ENCODE peak calls at places on chromosomes 16 and 17, in five cellular contexts. N is neuronal stem cell, L is DND-41, Q is prostate gland, T is left ventricle myocardium inferior. G is an unnamed sample.

GRCh38 chr16:72862090-72862489 is 185.8 kb downstream of the ZFHX3 start:
- DNase-seq in N (no peak), L (no peak), Q (no peak), T (no peak), G (no peak)

GRCh38 chr16:5415123-5415522 is 317.5 kb upstream of the EEF2KMT start:
- DNase-seq in N (no peak), L (no peak), Q (no peak), T (no peak), G (no peak)

GRCh38 chr16:56933266-56933619 is 1.3 kb downstream of the HERPUD1 start:
- DNase-seq in N (no peak), L (no peak), Q (no peak), T (no peak), G (no peak)

GRCh38 chr16:4411684-4412083 is 4.7 kb downstream of the CORO7 start:
- DNase-seq in N (no peak), L (no peak), Q (no peak), T (peak; percentile 83), G (no peak)

GRCh38 chr16:70480127-70481105 is 26.0 kb downstream of the FCSK start:
- DNase-seq in N (no peak), L (no peak), Q (no peak), T (no peak), G (no peak)

GRCh38 chr16:54933281-54934150 is 2.9 kb downstream of the IRX5 start:
- DNase-seq in N (peak; percentile 48), L (no peak), Q (no peak), T (no peak), G (no peak)

GRCh38 chr16:23711785-23712184 is 1.2 kb downstream of the ERN2 start:
- DNase-seq in N (no peak), L (no peak), Q (no peak), T (no peak), G (no peak)

GRCh38 chr17:55318081-55318480 is 53.3 kb downstream of the HLF start:
- DNase-seq in N (no peak), L (no peak), Q (no peak), T (no peak), G (no peak)

GRCh38 chr17:34254146-34254545 is 939 bp upstream of the CCL2 start:
- DNase-seq in N (no peak), L (no peak), Q (no peak), T (no peak), G (no peak)

GRCh38 chr16:84820771-84821170 is 986 bp downstream of the CRISPLD2 start:
- DNase-seq in N (no peak), L (no peak), Q (no peak), T (no peak), G (no peak)

GRCh38 chr16:69613283-69614154 is 47.8 kb downstream of the NFAT5 start:
- DNase-seq in N (no peak), L (no peak), Q (peak; percentile 49), T (no peak), G (no peak)

GRCh38 chr17:42632949-42633444 is 23.5 kb downstream of the TUBG1 start:
- DNase-seq in N (no peak), L (no peak), Q (no peak), T (no peak), G (no peak)

GRCh38 chr16:77437859-77438258 is 3.0 kb upstream of the ADAMTS18 start:
- DNase-seq in N (no peak), L (no peak), Q (no peak), T (no peak), G (no peak)

GRCh38 chr17:2406903-2407790 is 6.3 kb upstream of the MNT start:
- DNase-seq in N (no peak), L (no peak), Q (no peak), T (peak; percentile 58), G (peak; percentile 45)

GRCh38 chr17:74442670-74443515 is 11.0 kb downstream of the GPRC5C start:
- DNase-seq in N (no peak), L (no peak), Q (peak; percentile 88), T (peak; percentile 94), G (no peak)

GRCh38 chr17:47604268-47604927 is 45.3 kb upstream of the KPNB1 start:
- DNase-seq in N (no peak), L (no peak), Q (no peak), T (peak; percentile 29), G (no peak)

GRCh38 chr16:27347930-27348685 is 34.3 kb downstream of the IL4R start:
- DNase-seq in N (no peak), L (no peak), Q (no peak), T (no peak), G (no peak)

GRCh38 chr17:47946929-47947397 is 5.6 kb downstream of the PNPO start:
- DNase-seq in N (peak; percentile 56), L (peak; percentile 73), Q (peak; percentile 91), T (peak; percentile 66), G (peak; percentile 41)

GRCh38 chr17:37088459-37088858 is 139.7 kb downstream of the AATF start:
- DNase-seq in N (no peak), L (no peak), Q (peak; percentile 10), T (no peak), G (peak; percentile 4)

GRCh38 chr16:67215690-67216089 is 11.2 kb upstream of the TMEM208 start:
- DNase-seq in N (no peak), L (no peak), Q (no peak), T (no peak), G (no peak)

GRCh38 chr17:48236681-48237134 is 129.1 kb downstream of the SNX11 start:
- DNase-seq in N (no peak), L (no peak), Q (no peak), T (no peak), G (no peak)

GRCh38 chr17:21042434-21043295 is at the start of gene USP22:
- DNase-seq in N (peak; percentile 96), L (no peak), Q (peak; percentile 13), T (no peak), G (no peak)

GRCh38 chr17:78416791-78417530 is 38.5 kb downstream of the PGS1 start:
- DNase-seq in N (no peak), L (no peak), Q (no peak), T (no peak), G (no peak)

GRCh38 chr16:28563218-28563617 is 9.5 kb downstream of the SGF29 start:
- DNase-seq in N (no peak), L (no peak), Q (no peak), T (no peak), G (no peak)

GRCh38 chr16:58451945-58452401 is 48.0 kb upstream of the NDRG4 start:
- DNase-seq in N (no peak), L (no peak), Q (no peak), T (no peak), G (no peak)

GRCh38 chr17:63950940-63951907 is 19.1 kb upstream of the CD79B start:
- DNase-seq in N (no peak), L (no peak), Q (peak; percentile 44), T (no peak), G (no peak)

GRCh38 chr16:26930776-26931175 is 136.0 kb upstream of the C16orf82 start:
- DNase-seq in N (no peak), L (no peak), Q (no peak), T (no peak), G (no peak)

GRCh38 chr16:50114357-50115129 is 38.6 kb upstream of the TENT4B start:
- DNase-seq in N (no peak), L (no peak), Q (no peak), T (no peak), G (no peak)

GRCh38 chr17:55341432-55341831 is 76.7 kb downstream of the HLF start:
- DNase-seq in N (no peak), L (no peak), Q (no peak), T (no peak), G (no peak)

GRCh38 chr17:75557075-75557851 is 30.3 kb upstream of the MYO15B start:
- DNase-seq in N (no peak), L (no peak), Q (peak; percentile 44), T (no peak), G (no peak)
- H3K27ac ChIP-seq in N (no peak overlapping the region), L (no peak overlapping the region), Q (peak overlapping the region; percentile 29), T (no peak overlapping the region), G (no peak overlapping the region)

DNA sequence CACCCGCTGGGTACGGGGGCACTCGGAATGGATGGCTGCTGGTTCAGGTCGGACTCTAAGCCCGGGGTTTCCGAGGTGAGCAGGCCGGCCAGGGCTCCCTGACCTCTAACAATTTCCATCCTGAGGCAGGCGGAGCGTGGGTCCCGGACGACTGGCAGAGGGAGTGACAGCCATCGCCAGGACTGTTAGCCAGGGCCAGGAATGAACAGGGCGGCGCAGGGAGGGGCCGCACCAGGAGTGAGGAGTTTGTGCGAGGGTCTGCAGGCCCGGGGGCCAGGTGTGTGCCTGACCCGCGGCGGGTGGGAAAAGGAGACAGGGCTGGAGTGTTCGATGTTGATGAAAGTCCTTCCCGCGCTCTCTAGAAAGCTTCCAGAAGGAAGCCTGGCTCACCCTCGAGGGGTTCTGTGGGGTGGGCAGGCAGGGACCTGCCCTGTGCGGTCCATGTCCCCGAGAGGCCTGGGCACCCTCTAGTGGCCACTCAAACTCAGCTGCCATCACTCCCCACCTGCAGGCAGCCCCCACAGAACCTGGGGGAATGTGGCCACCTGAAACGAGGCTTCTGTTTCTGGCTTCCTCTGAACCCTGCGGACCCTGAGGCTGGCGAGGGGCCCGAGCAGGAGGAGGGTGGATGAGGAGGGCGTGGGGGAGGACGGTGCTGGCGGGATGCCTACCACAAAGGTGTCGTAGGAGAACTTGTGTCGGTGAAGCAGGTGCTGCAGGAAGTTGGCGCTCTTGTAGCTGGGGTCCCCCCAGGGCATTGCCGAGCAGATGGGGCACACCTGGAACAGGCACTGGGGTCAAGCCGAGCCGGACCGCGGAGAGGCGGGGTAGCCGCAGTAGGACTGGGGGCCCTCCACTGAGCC is 8.1 kb downstream of the RNF166 start:
- DNase-seq in N (no peak), L (no peak), Q (no peak), T (no peak), G (peak; percentile 37)
- H3K4me1 ChIP-seq in N (no peaks in the 10 kb centered on the region), L (peaks cover 32% of the 10 kb centered on the region), Q (no peaks in the 10 kb centered on the region), T (peaks cover 36% of the 10 kb centered on the region), G (peaks cover 18% of the 10 kb centered on the region)

GRCh38 chr16:89071686-89072182 is 21.9 kb upstream of the ACSF3 start:
- DNase-seq in N (no peak), L (no peak), Q (no peak), T (no peak), G (no peak)
- H3K9me3 ChIP-seq in N (peaks cover 4% of the 10 kb centered on the region), L (peaks cover 23% of the 10 kb centered on the region), Q (no peaks in the 10 kb centered on the region), T (no peaks in the 10 kb centered on the region), G (no peaks in the 10 kb centered on the region)

GRCh38 chr16:87178177-87178863 is 138.9 kb downstream of the C16orf95 start:
- DNase-seq in N (no peak), L (no peak), Q (no peak), T (no peak), G (no peak)
- H3K27ac ChIP-seq in N (no peak overlapping the region), L (no peak overlapping the region), Q (no peak overlapping the region), T (no peak overlapping the region), G (no peak overlapping the region)

DNA sequence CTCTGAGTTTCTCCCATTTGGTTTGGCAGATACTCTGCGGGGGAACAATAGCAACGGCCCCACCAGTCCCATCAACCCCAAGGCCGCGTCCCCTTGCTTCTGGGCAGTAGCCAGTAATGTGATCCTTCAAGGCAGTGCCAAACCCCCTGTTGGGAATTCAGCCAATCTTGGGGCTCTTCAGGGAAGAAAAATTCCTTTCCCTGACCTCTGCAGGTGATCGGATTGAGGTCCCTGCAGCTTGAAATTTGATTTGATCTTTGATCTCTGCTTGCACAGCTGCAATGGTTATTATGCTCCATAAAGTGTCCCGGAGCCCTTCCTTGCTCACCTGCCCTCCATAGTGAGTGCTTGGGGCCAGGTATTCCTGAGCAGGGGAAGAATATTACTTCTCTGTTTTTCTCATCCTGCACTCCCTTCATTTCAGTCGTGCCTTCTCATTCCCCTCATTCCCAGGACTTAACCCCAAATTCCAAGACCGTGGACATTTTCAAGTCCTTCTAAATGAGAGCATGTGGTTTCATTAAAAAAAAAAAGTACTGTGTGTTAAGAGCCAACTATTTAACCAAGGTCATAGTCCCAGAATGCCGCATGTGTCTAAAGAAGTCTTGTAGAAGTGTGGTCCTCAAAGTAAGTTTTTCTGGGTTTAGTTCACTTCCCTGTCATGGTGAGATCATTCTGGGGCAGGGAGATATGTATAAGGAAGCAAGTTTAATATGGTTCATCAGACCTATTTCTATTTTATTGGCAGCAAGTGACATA is 56.3 kb downstream of the SOX9 start:
- DNase-seq in N (no peak), L (no peak), Q (no peak), T (no peak), G (no peak)
- H3K4me1 ChIP-seq in N (peaks cover 6% of the 10 kb centered on the region), L (no peaks in the 10 kb centered on the region), Q (no peaks in the 10 kb centered on the region), T (peaks cover 3% of the 10 kb centered on the region), G (no peaks in the 10 kb centered on the region)

G was measured in naive thymus-derived CD4-positive, alpha-beta T cell.